ENCODE peak calls at places on chromosomes 7 and 10, in nine cellular contexts. Q is CD8-positive, alpha-beta T cell; S is body of pancreas; J is neural progenitor cell; I is left ventricle myocardium inferior; U is mammary epithelial cell; K is PC-9; Y is kidney; F is esophagus muscularis mucosa. P is an unnamed sample.

GRCh38 chr7:106681815-106682495 is 21.0 kb upstream of the CCDC71L start:
- DNase-seq in Q (no peak), S (no peak), J (no peak), I (no peak), U (no peak), K (no peak), Y (no peak), F (no peak), P (no peak)

GRCh38 chr10:35739998-35740397 is 97.9 kb upstream of the FZD8 start:
- DNase-seq in Q (no peak), S (no peak), J (no peak), I (no peak), U (peak; percentile 32), K (no peak), Y (no peak), F (peak; percentile 55), P (no peak)

GRCh38 chr10:124557648-124558338 is 96.2 kb downstream of the LHPP start:
- DNase-seq in Q (no peak), S (no peak), J (no peak), I (no peak), U (no peak), K (no peak), Y (peak; percentile 73), F (no peak), P (no peak)

GRCh38 chr10:124551097-124551496 is 89.5 kb downstream of the LHPP start:
- DNase-seq in Q (no peak), S (no peak), J (no peak), I (no peak), U (no peak), K (no peak), Y (no peak), F (no peak), P (no peak)

GRCh38 chr10:90417056-90417455 is 440.8 kb downstream of the HTR7 start:
- DNase-seq in Q (no peak), S (no peak), J (no peak), I (no peak), U (peak; percentile 80), K (peak; percentile 56), Y (no peak), F (no peak), P (no peak)

GRCh38 chr10:133225707-133226191 is 4.3 kb upstream of the UTF1 start:
- DNase-seq in Q (no peak), S (no peak), J (no peak), I (no peak), U (no peak), K (no peak), Y (peak; percentile 73), F (no peak), P (no peak)

GRCh38 chr10:23078114-23078513 is 17.3 kb upstream of the MSRB2 start:
- DNase-seq in Q (no peak), S (no peak), J (no peak), I (no peak), U (no peak), K (no peak), Y (no peak), F (no peak), P (no peak)

GRCh38 chr7:42128703-42129102 is 108.3 kb downstream of the GLI3 start:
- DNase-seq in Q (no peak), S (no peak), J (peak; percentile 37), I (no peak), U (no peak), K (no peak), Y (no peak), F (no peak), P (no peak)

GRCh38 chr7:85001493-85002345 is 185.1 kb downstream of the SEMA3D start:
- DNase-seq in Q (no peak), S (no peak), J (no peak), I (no peak), U (no peak), K (no peak), Y (no peak), F (no peak), P (no peak)

GRCh38 chr10:48254745-48255144 is 19.8 kb downstream of the FRMPD2 start:
- DNase-seq in Q (no peak), S (no peak), J (no peak), I (no peak), U (no peak), K (no peak), Y (no peak), F (peak; percentile 72), P (no peak)

GRCh38 chr7:130084037-130084875 is 13.9 kb downstream of the KLHDC10 start:
- DNase-seq in Q (no peak), S (no peak), J (no peak), I (no peak), U (no peak), K (no peak), Y (no peak), F (no peak), P (no peak)

GRCh38 chr7:100983451-100984187 is 14.3 kb downstream of the MUC12 start:
- DNase-seq in Q (no peak), S (no peak), J (no peak), I (no peak), U (peak; percentile 93), K (peak; percentile 82), Y (peak; percentile 42), F (no peak), P (no peak)

GRCh38 chr7:1737523-1737922 is 67.4 kb downstream of the ELFN1 start:
- DNase-seq in Q (no peak), S (no peak), J (no peak), I (no peak), U (no peak), K (no peak), Y (peak; percentile 59), F (no peak), P (no peak)

GRCh38 chr10:61870521-61870895 is 31.0 kb upstream of the ARID5B start:
- DNase-seq in Q (no peak), S (no peak), J (peak; percentile 21), I (no peak), U (no peak), K (no peak), Y (no peak), F (no peak), P (no peak)
- H3K4me3 ChIP-seq in Q (no peak overlapping the region), S (no peak overlapping the region), J (no peak overlapping the region), I (no peak overlapping the region), U (no peak overlapping the region), K (no peak overlapping the region), Y (no peak overlapping the region), F (no peak overlapping the region), P (no peak overlapping the region)

GRCh38 chr7:55160539-55160938 is 141.7 kb downstream of the EGFR start:
- DNase-seq in Q (no peak), S (no peak), J (no peak), I (no peak), U (no peak), K (no peak), Y (no peak), F (no peak), P (no peak)

GRCh38 chr7:55163733-55164132 is 144.9 kb downstream of the EGFR start:
- DNase-seq in Q (no peak), S (no peak), J (no peak), I (no peak), U (no peak), K (no peak), Y (no peak), F (no peak), P (no peak)

GRCh38 chr7:55162476-55162875 is 143.7 kb downstream of the EGFR start:
- DNase-seq in Q (no peak), S (no peak), J (no peak), I (no peak), U (no peak), K (no peak), Y (no peak), F (no peak), P (no peak)

GRCh38 chr7:55158983-55159382 is 140.2 kb downstream of the EGFR start:
- DNase-seq in Q (no peak), S (no peak), J (no peak), I (no peak), U (no peak), K (no peak), Y (no peak), F (no peak), P (no peak)

DNA sequence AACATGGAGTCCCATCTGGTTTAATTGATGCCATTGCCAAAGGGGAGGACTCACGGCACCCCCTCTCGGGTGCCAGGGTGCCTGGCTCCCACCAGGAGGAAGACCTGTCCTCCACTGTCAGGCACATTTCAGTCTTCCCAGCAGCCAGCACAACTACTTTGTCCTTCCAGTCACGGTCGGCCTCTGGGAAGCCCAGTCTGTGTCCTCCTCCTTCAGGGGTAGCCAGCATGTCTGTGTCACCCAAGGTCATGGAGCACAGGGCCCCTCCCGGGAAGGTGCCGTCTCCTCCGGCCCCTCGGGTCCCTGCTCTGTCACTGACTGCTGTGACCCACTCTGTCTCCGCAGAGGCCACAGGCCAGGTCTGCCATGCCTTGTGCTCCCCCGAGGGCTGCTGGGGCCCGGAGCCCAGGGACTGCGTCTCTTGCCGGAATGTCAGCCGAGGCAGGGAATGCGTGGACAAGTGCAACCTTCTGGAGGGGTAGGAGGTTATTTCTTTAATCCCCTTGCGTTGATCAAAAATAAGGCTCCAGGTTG is 142.4 kb downstream of the EGFR start:
- DNase-seq in Q (no peak), S (no peak), J (no peak), I (no peak), U (no peak), K (no peak), Y (no peak), F (no peak), P (no peak)
- H3K36me3 ChIP-seq in Q (no peaks in the 10 kb centered on the region), S (peaks cover 34% of the 10 kb centered on the region), J (no peaks in the 10 kb centered on the region), I (peaks cover 64% of the 10 kb centered on the region), U (peaks cover 79% of the 10 kb centered on the region), K (peaks cover 98% of the 10 kb centered on the region), Y (peaks cover 36% of the 10 kb centered on the region), F (peaks cover 99% of the 10 kb centered on the region), P (no peaks in the 10 kb centered on the region)

DNA sequence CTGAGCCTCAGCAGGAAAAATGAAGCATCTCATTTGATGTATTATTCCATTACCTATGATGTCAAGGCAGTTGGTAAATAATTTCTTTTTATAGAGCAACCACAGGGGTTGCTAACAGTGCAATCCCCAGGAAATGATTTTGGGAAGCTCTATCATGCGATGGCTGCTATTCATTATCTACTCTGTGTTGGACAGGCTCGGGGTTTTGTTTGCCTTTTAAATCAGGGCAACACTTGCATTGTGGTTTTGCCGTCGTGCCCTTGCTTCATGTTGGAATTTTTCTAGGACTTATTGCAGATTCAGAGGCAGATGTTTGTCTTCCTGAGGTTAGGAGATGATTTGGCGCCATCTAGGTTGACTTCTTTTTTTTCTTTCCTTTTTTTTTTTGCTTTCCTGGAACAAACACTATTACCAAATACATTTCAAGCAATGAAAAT is 128.4 kb downstream of the BICC1 start:
- DNase-seq in Q (no peak), S (no peak), J (peak; percentile 7), I (no peak), U (peak; percentile 95), K (no peak), Y (no peak), F (no peak), P (no peak)
- H3K4me3 ChIP-seq in Q (no peak overlapping the region), S (no peak overlapping the region), J (no peak overlapping the region), I (no peak overlapping the region), U (no peak overlapping the region), K (no peak overlapping the region), Y (no peak overlapping the region), F (no peak overlapping the region), P (no peak overlapping the region)

GRCh38 chr7:99651290-99651689 is 28.5 kb downstream of the CYP3A5 start:
- DNase-seq in Q (no peak), S (no peak), J (no peak), I (no peak), U (no peak), K (no peak), Y (no peak), F (peak; percentile 5), P (no peak)
- H3K36me3 ChIP-seq in Q (no peaks in the 10 kb centered on the region), S (no peaks in the 10 kb centered on the region), J (no peaks in the 10 kb centered on the region), I (no peaks in the 10 kb centered on the region), U (no peaks in the 10 kb centered on the region), K (no peaks in the 10 kb centered on the region), Y (no peaks in the 10 kb centered on the region), F (peaks cover 10% of the 10 kb centered on the region), P (peaks cover 22% of the 10 kb centered on the region)

P was measured in heart right ventricle.